ENCODE peak calls at places on chromosomes 7 and 10, in five cellular contexts. X, S, Z, F and I are unnamed samples.

GRCh38 chr10:24825551-24825950 is 101.9 kb upstream of the ARHGAP21 start:
- DNase-seq in S (peak; percentile 13), Z (no peak), F (peak; percentile 64), X (no peak), I (no peak)

GRCh38 chr10:89213191-89213808 is 6.2 kb upstream of the CH25H start:
- DNase-seq in X (no peak), F (peak; percentile 79), S (no peak), Z (peak; percentile 55), I (no peak)

GRCh38 chr7:83738436-83738835 is 89.5 kb upstream of the SEMA3E start:
- DNase-seq in X (no peak), Z (no peak), F (no peak), S (no peak), I (no peak)

GRCh38 chr10:128735996-128736395 is 609.8 kb upstream of the MKI67 start:
- DNase-seq in X (no peak), Z (no peak), F (no peak), S (no peak), I (no peak)

GRCh38 chr10:78685466-78686163 is 383.2 kb upstream of the ZMIZ1 start:
- DNase-seq in S (no peak), F (peak; percentile 79), X (no peak), Z (peak; percentile 70), I (no peak)

GRCh38 chr7:98314469-98314868 is 33.0 kb downstream of the BRI3 start:
- DNase-seq in S (no peak), X (no peak), F (no peak), Z (no peak), I (no peak)

GRCh38 chr10:131677671-131678070 is 223.1 kb upstream of the PPP2R2D start:
- DNase-seq in F (no peak), Z (no peak), S (no peak), X (no peak), I (no peak)

GRCh38 chr10:133344236-133344635 is 2.9 kb upstream of the PRAP1 start:
- DNase-seq in X (no peak), Z (no peak), F (no peak), S (no peak), I (no peak)

GRCh38 chr7:3957735-3958491 is 656.9 kb downstream of the SDK1 start:
- DNase-seq in X (no peak), Z (no peak), S (no peak), F (no peak), I (no peak)

GRCh38 chr7:83528925-83529423 is 120.0 kb downstream of the SEMA3E start:
- DNase-seq in S (no peak), F (no peak), Z (no peak), X (no peak), I (no peak)

GRCh38 chr7:19116121-19117080 is 1.0 kb downstream of the TWIST1 start:
- DNase-seq in S (no peak), X (no peak), Z (peak; percentile 37), F (peak; percentile 64), I (no peak)

GRCh38 chr7:75595766-75596165 is 103.6 kb downstream of the SPDYE5 start:
- DNase-seq in S (no peak), F (no peak), Z (no peak), X (no peak), I (no peak)

GRCh38 chr7:68186072-68186471 is 1189.4 kb downstream of the TYW1 start:
- DNase-seq in S (no peak), Z (no peak), X (no peak), F (no peak), I (no peak)

GRCh38 chr7:44221231-44221791 is 20.5 kb downstream of the YKT6 start:
- DNase-seq in Z (no peak), X (peak; percentile 13), F (peak; percentile 43), S (no peak), I (no peak)

GRCh38 chr7:155741805-155742204 is 70.5 kb downstream of the SHH start:
- DNase-seq in S (no peak), X (no peak), Z (no peak), F (no peak), I (no peak)

GRCh38 chr7:56048245-56048644 is 3.0 kb downstream of the PSPH start:
- DNase-seq in S (no peak), X (no peak), Z (no peak), F (no peak), I (no peak)

GRCh38 chr7:42238709-42239395 is 1.8 kb upstream of the GLI3 start:
- DNase-seq in S (peak; percentile 34), F (peak; percentile 91), Z (peak; percentile 41), X (no peak), I (peak; percentile 49)

GRCh38 chr10:74187237-74187636 is 36.2 kb downstream of the ADK start:
- DNase-seq in X (no peak), F (no peak), S (no peak), Z (no peak), I (no peak)

GRCh38 chr7:105776068-105776790 is 100.2 kb downstream of the ATXN7L1 start:
- DNase-seq in Z (peak; percentile 99), X (no peak), S (peak; percentile 100), F (peak; percentile 100), I (peak; percentile 91)

GRCh38 chr10:7121154-7121797 is 289.6 kb downstream of the SFMBT2 start:
- DNase-seq in F (peak; percentile 38), S (no peak), Z (peak; percentile 51), X (peak; percentile 46), I (no peak)

GRCh38 chr7:154832557-154833138 is 170.3 kb downstream of the PAXIP1 start:
- DNase-seq in F (no peak), S (no peak), X (no peak), Z (peak; percentile 25), I (no peak)

GRCh38 chr7:39493929-39494328 is 72.3 kb upstream of the YAE1 start:
- DNase-seq in S (no peak), X (no peak), Z (no peak), F (peak; percentile 5), I (no peak)

GRCh38 chr10:23158370-23158769 is 33.7 kb upstream of the PTF1A start:
- DNase-seq in S (peak; percentile 30), X (no peak), F (peak; percentile 73), Z (peak; percentile 64), I (no peak)

GRCh38 chr10:69558559-69558958 is 14.7 kb downstream of the NEUROG3 start:
- DNase-seq in F (no peak), Z (no peak), S (no peak), X (no peak), I (no peak)

GRCh38 chr10:69554611-69555010 is 18.6 kb downstream of the NEUROG3 start:
- DNase-seq in Z (no peak), F (no peak), X (no peak), S (no peak), I (no peak)

GRCh38 chr10:69552268-69552667 is 21.0 kb downstream of the NEUROG3 start:
- DNase-seq in F (no peak), S (no peak), X (no peak), Z (no peak), I (no peak)

GRCh38 chr10:69549959-69550358 is 23.3 kb downstream of the NEUROG3 start:
- DNase-seq in S (no peak), X (no peak), F (peak; percentile 18), Z (no peak), I (no peak)

GRCh38 chr10:69553328-69553727 is 19.9 kb downstream of the NEUROG3 start:
- DNase-seq in S (no peak), X (no peak), F (no peak), Z (no peak), I (no peak)
- H3K27me3 ChIP-seq in S (peaks cover 5% of the 10 kb centered on the region), X (peaks cover 56% of the 10 kb centered on the region), F (peaks cover 22% of the 10 kb centered on the region), Z (peaks cover 57% of the 10 kb centered on the region), I (peaks cover under 1% of the 10 kb centered on the region)

GRCh38 chr7:12228024-12228423 is 16.9 kb downstream of the TMEM106B start:
- DNase-seq in S (no peak), F (no peak), Z (no peak), X (no peak), I (no peak)
- H3K27me3 ChIP-seq in S (no peaks in the 10 kb centered on the region), F (no peaks in the 10 kb centered on the region), Z (no peaks in the 10 kb centered on the region), X (no peaks in the 10 kb centered on the region), I (no peaks in the 10 kb centered on the region)

GRCh38 chr7:158094046-158094445 is 493.6 kb downstream of the PTPRN2 start:
- DNase-seq in X (no peak), S (no peak), Z (no peak), F (no peak), I (no peak)
- H3K27me3 ChIP-seq in X (no peaks in the 10 kb centered on the region), S (no peaks in the 10 kb centered on the region), Z (no peaks in the 10 kb centered on the region), F (no peaks in the 10 kb centered on the region), I (no peaks in the 10 kb centered on the region)

DNA sequence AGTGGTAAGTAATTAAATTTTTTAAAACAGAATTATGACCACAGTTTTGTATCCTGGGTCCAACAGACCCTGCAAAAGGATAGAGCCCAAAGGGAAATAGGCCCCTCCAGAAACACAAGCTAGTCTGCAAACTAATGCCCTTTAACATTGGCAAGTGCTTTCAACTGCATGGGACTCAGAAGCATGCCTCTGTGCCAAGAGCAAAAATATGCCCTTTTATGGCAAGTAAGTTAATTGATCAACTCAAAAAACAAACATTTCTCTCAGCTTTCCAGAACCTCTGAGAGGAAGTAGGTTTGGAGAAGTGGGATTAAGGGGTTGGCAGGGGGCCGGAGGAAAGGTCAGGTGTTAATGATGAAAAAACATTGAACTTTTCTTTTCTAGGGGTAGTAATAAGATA is 186.6 kb upstream of the PRSS1 start:
- DNase-seq in S (no peak), Z (no peak), F (no peak), X (no peak), I (no peak)
- H3K27me3 ChIP-seq in S (no peaks in the 10 kb centered on the region), Z (no peaks in the 10 kb centered on the region), F (no peaks in the 10 kb centered on the region), X (peaks cover 50% of the 10 kb centered on the region), I (no peaks in the 10 kb centered on the region)

DNA sequence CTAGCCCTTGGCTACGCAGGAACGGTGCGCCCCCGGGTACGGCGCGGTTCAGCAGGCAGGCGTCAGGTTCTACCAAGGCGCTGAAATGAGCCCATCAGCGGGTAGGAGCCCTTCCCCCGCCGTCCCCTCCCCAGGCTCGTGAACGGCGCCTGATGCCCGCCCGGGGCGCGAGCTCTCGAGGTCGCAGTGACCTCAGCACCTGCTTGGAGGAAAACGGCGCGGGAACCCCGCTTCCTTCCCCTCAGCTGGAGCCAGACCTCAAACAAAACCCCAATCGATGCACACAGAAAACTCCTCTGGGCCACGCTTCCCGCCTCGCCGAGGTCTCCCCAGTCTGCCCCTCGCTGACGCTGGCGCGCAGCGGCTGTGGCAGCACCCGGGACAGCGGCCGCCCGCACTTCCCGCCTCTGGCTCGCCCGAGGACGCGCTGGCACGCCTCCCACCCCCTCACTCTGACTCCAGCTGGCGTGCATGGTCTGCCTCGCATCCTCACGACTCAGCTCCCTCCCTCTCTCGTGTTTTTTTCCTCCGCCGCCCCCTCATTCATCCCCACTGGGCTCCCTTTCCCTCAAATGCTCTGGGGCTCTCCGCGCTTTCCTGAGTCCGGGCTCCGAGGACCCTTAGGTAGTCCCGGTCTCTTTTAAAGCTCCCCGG is 524 bp upstream of the GAD2 start:
- DNase-seq in Z (no peak), X (no peak), S (no peak), F (peak; percentile 66), I (no peak)
- H3K27me3 ChIP-seq in Z (peaks cover 22% of the 10 kb centered on the region), X (peaks cover 99% of the 10 kb centered on the region), S (peaks cover 10% of the 10 kb centered on the region), F (peaks cover 94% of the 10 kb centered on the region), I (peaks cover 81% of the 10 kb centered on the region)

GRCh38 chr10:50324680-50325393 is 73.5 kb upstream of the ASAH2 start:
- DNase-seq in Z (no peak), X (no peak), S (no peak), F (no peak), I (no peak)
- H3K27me3 ChIP-seq in Z (no peaks in the 10 kb centered on the region), X (no peaks in the 10 kb centered on the region), S (no peaks in the 10 kb centered on the region), F (no peaks in the 10 kb centered on the region), I (no peaks in the 10 kb centered on the region)

GRCh38 chr7:128363261-128363721 is 1.8 kb upstream of the PRRT4 start:
- DNase-seq in Z (no peak), F (no peak), S (no peak), X (no peak), I (no peak)
- H3K27me3 ChIP-seq in Z (peaks cover 18% of the 10 kb centered on the region), F (peaks cover 71% of the 10 kb centered on the region), S (peaks cover 83% of the 10 kb centered on the region), X (peaks cover 83% of the 10 kb centered on the region), I (peaks cover 53% of the 10 kb centered on the region)